ENCODE peak calls at places on chromosomes 7 and 10, in seven cellular contexts. P is SJSA1, F is substantia nigra, B is thyroid gland, L is activated B cell treated with CpG ODN at 0.5 μM for 24 hours, K is Kasumi-1, H is pulmonary artery endothelial cell. X is an unnamed sample.

GRCh38 chr7:128911441-128912031 is 1.0 kb upstream of the KCP start:
- DNase-seq in P (no peak), F (no peak), B (peak), L (no peak), K (peak), H (no peak), X (no peak)

GRCh38 chr7:69962856-69963149 is 364.5 kb downstream of the AUTS2 start:
- DNase-seq in P (no peak), F (no peak), B (peak), L (no peak), K (no peak), H (no peak), X (no peak)

GRCh38 chr10:31876616-31877352 is 51.8 kb downstream of the ARHGAP12 start:
- DNase-seq in P (no peak), F (no peak), B (no peak), L (no peak), K (no peak), H (no peak), X (peak)

GRCh38 chr7:3722396-3722846 is 421.4 kb downstream of the SDK1 start:
- DNase-seq in P (no peak), F (no peak), B (no peak), L (peak), K (no peak), H (no peak), X (peak)

GRCh38 chr7:24972991-24973390 is 7.0 kb downstream of the OSBPL3 start:
- DNase-seq in P (no peak), F (no peak), B (no peak), L (no peak), K (no peak), H (no peak), X (no peak)

GRCh38 chr10:75926763-75927162 is 495.3 kb downstream of the LRMDA start:
- DNase-seq in P (no peak), F (no peak), B (no peak), L (no peak), K (no peak), H (no peak), X (peak)

GRCh38 chr7:102836206-102836938 is 76.4 kb upstream of the LRRC17 start:
- DNase-seq in P (peak), F (no peak), B (no peak), L (no peak), K (no peak), H (peak), X (no peak)

GRCh38 chr7:82444220-82445049 is 858 bp upstream of the CACNA2D1 start:
- DNase-seq in P (no peak), F (no peak), B (no peak), L (no peak), K (no peak), H (no peak), X (no peak)

GRCh38 chr10:98659951-98660350 is 213.2 kb upstream of the HPS1 start:
- DNase-seq in P (no peak), F (no peak), B (no peak), L (no peak), K (no peak), H (no peak), X (no peak)

GRCh38 chr7:28517206-28517605 is 104.9 kb downstream of the CREB5 start:
- DNase-seq in P (no peak), F (no peak), B (no peak), L (no peak), K (no peak), H (no peak), X (no peak)

GRCh38 chr7:158740657-158741293 is 36.2 kb upstream of the NCAPG2 start:
- DNase-seq in P (peak), F (no peak), B (no peak), L (no peak), K (no peak), H (peak), X (no peak)

GRCh38 chr10:5557040-5557721 is 32.4 kb downstream of the CALML3 start:
- DNase-seq in P (no peak), F (no peak), B (no peak), L (no peak), K (no peak), H (no peak), X (no peak)

GRCh38 chr7:31192996-31193395 is 140.9 kb downstream of the ADCYAP1R1 start:
- DNase-seq in P (peak), F (peak), B (peak), L (no peak), K (peak), H (peak), X (peak)

GRCh38 chr10:10233256-10233655 is 784.4 kb upstream of the CELF2 start:
- DNase-seq in P (no peak), F (no peak), B (no peak), L (no peak), K (no peak), H (no peak), X (no peak)

GRCh38 chr10:48514263-48514662 is 90.6 kb downstream of the ARHGAP22 start:
- DNase-seq in P (no peak), F (no peak), B (no peak), L (no peak), K (no peak), H (no peak), X (no peak)